ENCODE peak calls at places on chromosomes 7 and 10, in six cellular contexts. One of them, this sample, is unnamed.

GRCh38 chr7:21480693-21481403 is 53.0 kb downstream of the SP4 start:
- DNase-seq in GM12865: no peak
- DNase-seq in foreskin fibroblast: no peak
- DNase-seq in K562: no peak
- DNase-seq in cardiac fibroblast: no peak
- DNase-seq in ovary: no peak
- DNase-seq in this sample: no peak

GRCh38 chr7:51301806-51302205 is 14.8 kb downstream of the COBL start:
- DNase-seq in GM12865: no peak
- DNase-seq in ovary: no peak
- DNase-seq in K562: no peak
- DNase-seq in foreskin fibroblast: no peak
- DNase-seq in cardiac fibroblast: no peak
- DNase-seq in this sample: no peak

GRCh38 chr7:66125052-66125694 is 10.5 kb downstream of the CRCP start:
- DNase-seq in foreskin fibroblast: no peak
- DNase-seq in GM12865: no peak
- DNase-seq in cardiac fibroblast: no peak
- DNase-seq in ovary: no peak
- DNase-seq in K562: no peak
- DNase-seq in this sample: no peak

GRCh38 chr7:151731022-151731441 is 145.9 kb downstream of the PRKAG2 start:
- DNase-seq in GM12865: no peak
- DNase-seq in ovary: no peak
- DNase-seq in cardiac fibroblast: no peak
- DNase-seq in K562: no peak
- DNase-seq in foreskin fibroblast: no peak
- DNase-seq in this sample: no peak

GRCh38 chr10:130634796-130635195 is 498.6 kb downstream of the GLRX3 start:
- DNase-seq in foreskin fibroblast: no peak
- DNase-seq in GM12865: no peak
- DNase-seq in cardiac fibroblast: no peak
- DNase-seq in K562: no peak
- DNase-seq in ovary: no peak
- DNase-seq in this sample: no peak

GRCh38 chr7:50739744-50740455 is 42.8 kb downstream of the GRB10 start:
- DNase-seq in foreskin fibroblast: peak
- DNase-seq in K562: no peak
- DNase-seq in ovary: no peak
- DNase-seq in GM12865: peak
- DNase-seq in cardiac fibroblast: peak
- DNase-seq in this sample: peak

GRCh38 chr7:137443616-137444015 is 100.1 kb upstream of the PTN start:
- DNase-seq in K562: no peak
- DNase-seq in foreskin fibroblast: peak
- DNase-seq in cardiac fibroblast: peak
- DNase-seq in GM12865: no peak
- DNase-seq in ovary: no peak
- DNase-seq in this sample: no peak

GRCh38 chr10:124094419-124094785 is 1.0 kb upstream of the CHST15 start:
- DNase-seq in GM12865: no peak
- DNase-seq in cardiac fibroblast: no peak
- DNase-seq in foreskin fibroblast: no peak
- DNase-seq in K562: no peak
- DNase-seq in ovary: no peak
- DNase-seq in this sample: no peak

GRCh38 chr10:74824184-74825032 is 2.0 kb upstream of the KAT6B start:
- DNase-seq in foreskin fibroblast: no peak
- DNase-seq in ovary: no peak
- DNase-seq in cardiac fibroblast: no peak
- DNase-seq in GM12865: peak
- DNase-seq in K562: peak
- DNase-seq in this sample: no peak

GRCh38 chr10:89355373-89355772 is 22.5 kb upstream of the IFIT1B start:
- DNase-seq in K562: peak
- DNase-seq in cardiac fibroblast: peak
- DNase-seq in ovary: no peak
- DNase-seq in GM12865: peak
- DNase-seq in foreskin fibroblast: peak
- DNase-seq in this sample: no peak

GRCh38 chr10:63562857-63563256 is 41.7 kb downstream of the REEP3 start:
- DNase-seq in foreskin fibroblast: no peak
- DNase-seq in cardiac fibroblast: no peak
- DNase-seq in ovary: no peak
- DNase-seq in GM12865: no peak
- DNase-seq in K562: peak
- DNase-seq in this sample: no peak

GRCh38 chr10:103685880-103686669 is 169.3 kb downstream of the SH3PXD2A start:
- DNase-seq in foreskin fibroblast: peak
- DNase-seq in K562: peak
- DNase-seq in GM12865: peak
- DNase-seq in ovary: peak
- DNase-seq in cardiac fibroblast: peak
- DNase-seq in this sample: peak

GRCh38 chr7:144723311-144723710 is 112.5 kb downstream of the TPK1 start:
- DNase-seq in foreskin fibroblast: no peak
- DNase-seq in cardiac fibroblast: no peak
- DNase-seq in K562: no peak
- DNase-seq in ovary: no peak
- DNase-seq in GM12865: no peak
- DNase-seq in this sample: no peak

GRCh38 chr7:139813141-139813540 is 15.9 kb upstream of the TBXAS1 start:
- DNase-seq in foreskin fibroblast: no peak
- DNase-seq in ovary: no peak
- DNase-seq in K562: no peak
- DNase-seq in GM12865: no peak
- DNase-seq in cardiac fibroblast: no peak
- DNase-seq in this sample: no peak

GRCh38 chr7:5414876-5415275 is 8.8 kb downstream of the TNRC18 start:
- DNase-seq in K562: no peak
- DNase-seq in ovary: no peak
- DNase-seq in GM12865: no peak
- DNase-seq in foreskin fibroblast: no peak
- DNase-seq in cardiac fibroblast: no peak
- DNase-seq in this sample: no peak

GRCh38 chr10:15084502-15084922 is 4.1 kb downstream of the ACBD7 start:
- DNase-seq in K562: peak
- DNase-seq in foreskin fibroblast: peak
- DNase-seq in cardiac fibroblast: peak
- DNase-seq in ovary: peak
- DNase-seq in GM12865: peak
- DNase-seq in this sample: no peak

GRCh38 chr10:87656431-87657072 is 3.1 kb upstream of the PAPSS2 start:
- DNase-seq in cardiac fibroblast: peak
- DNase-seq in GM12865: peak
- DNase-seq in ovary: peak
- DNase-seq in foreskin fibroblast: no peak
- DNase-seq in K562: peak
- DNase-seq in this sample: no peak

GRCh38 chr10:109737009-109737408 is 186.3 kb downstream of the XPNPEP1 start:
- DNase-seq in GM12865: no peak
- DNase-seq in ovary: no peak
- DNase-seq in foreskin fibroblast: no peak
- DNase-seq in K562: no peak
- DNase-seq in cardiac fibroblast: no peak
- DNase-seq in this sample: no peak

GRCh38 chr7:85950871-85951270 is 692.8 kb upstream of the GRM3 start:
- DNase-seq in K562: no peak
- DNase-seq in ovary: no peak
- DNase-seq in cardiac fibroblast: no peak
- DNase-seq in foreskin fibroblast: no peak
- DNase-seq in GM12865: no peak
- DNase-seq in this sample: no peak

GRCh38 chr10:75195035-75195763 is 15.4 kb upstream of the VDAC2 start:
- DNase-seq in GM12865: no peak
- DNase-seq in foreskin fibroblast: peak
- DNase-seq in ovary: no peak
- DNase-seq in K562: no peak
- DNase-seq in cardiac fibroblast: peak
- DNase-seq in this sample: no peak

GRCh38 chr7:155796381-155797261 is 15.6 kb downstream of the SHH start:
- DNase-seq in GM12865: peak
- DNase-seq in ovary: peak
- DNase-seq in cardiac fibroblast: no peak
- DNase-seq in K562: peak
- DNase-seq in foreskin fibroblast: no peak
- DNase-seq in this sample: peak

GRCh38 chr10:132163278-132163765 is 23.4 kb upstream of the DPYSL4 start:
- DNase-seq in ovary: no peak
- DNase-seq in K562: peak
- DNase-seq in foreskin fibroblast: no peak
- DNase-seq in GM12865: peak
- DNase-seq in cardiac fibroblast: peak
- DNase-seq in this sample: no peak

GRCh38 chr10:31219321-31219720 is 99.7 kb upstream of the ZEB1 start:
- DNase-seq in ovary: no peak
- DNase-seq in foreskin fibroblast: no peak
- DNase-seq in cardiac fibroblast: no peak
- DNase-seq in K562: no peak
- DNase-seq in GM12865: no peak
- DNase-seq in this sample: no peak

GRCh38 chr7:132183822-132184380 is 392.4 kb downstream of the PLXNA4 start:
- DNase-seq in GM12865: no peak
- DNase-seq in K562: no peak
- DNase-seq in cardiac fibroblast: no peak
- DNase-seq in ovary: no peak
- DNase-seq in foreskin fibroblast: no peak
- DNase-seq in this sample: no peak

GRCh38 chr7:30663414-30663813 is 18.8 kb downstream of the CRHR2 start:
- DNase-seq in ovary: no peak
- DNase-seq in GM12865: no peak
- DNase-seq in foreskin fibroblast: no peak
- DNase-seq in cardiac fibroblast: no peak
- DNase-seq in K562: no peak
- DNase-seq in this sample: no peak

GRCh38 chr10:122154733-122155366 is 116.2 kb upstream of the BTBD16 start:
- DNase-seq in K562: no peak
- DNase-seq in cardiac fibroblast: peak
- DNase-seq in foreskin fibroblast: peak
- DNase-seq in ovary: peak
- DNase-seq in GM12865: no peak
- DNase-seq in this sample: no peak

GRCh38 chr10:86723009-86723408 is 33.4 kb upstream of the BMPR1A start:
- DNase-seq in cardiac fibroblast: no peak
- DNase-seq in GM12865: no peak
- DNase-seq in K562: no peak
- DNase-seq in foreskin fibroblast: no peak
- DNase-seq in ovary: no peak
- DNase-seq in this sample: no peak

GRCh38 chr7:39453743-39454355 is 112.4 kb upstream of the YAE1 start:
- DNase-seq in K562: peak
- DNase-seq in cardiac fibroblast: peak
- DNase-seq in GM12865: peak
- DNase-seq in ovary: no peak
- DNase-seq in foreskin fibroblast: peak
- DNase-seq in this sample: peak

DNA sequence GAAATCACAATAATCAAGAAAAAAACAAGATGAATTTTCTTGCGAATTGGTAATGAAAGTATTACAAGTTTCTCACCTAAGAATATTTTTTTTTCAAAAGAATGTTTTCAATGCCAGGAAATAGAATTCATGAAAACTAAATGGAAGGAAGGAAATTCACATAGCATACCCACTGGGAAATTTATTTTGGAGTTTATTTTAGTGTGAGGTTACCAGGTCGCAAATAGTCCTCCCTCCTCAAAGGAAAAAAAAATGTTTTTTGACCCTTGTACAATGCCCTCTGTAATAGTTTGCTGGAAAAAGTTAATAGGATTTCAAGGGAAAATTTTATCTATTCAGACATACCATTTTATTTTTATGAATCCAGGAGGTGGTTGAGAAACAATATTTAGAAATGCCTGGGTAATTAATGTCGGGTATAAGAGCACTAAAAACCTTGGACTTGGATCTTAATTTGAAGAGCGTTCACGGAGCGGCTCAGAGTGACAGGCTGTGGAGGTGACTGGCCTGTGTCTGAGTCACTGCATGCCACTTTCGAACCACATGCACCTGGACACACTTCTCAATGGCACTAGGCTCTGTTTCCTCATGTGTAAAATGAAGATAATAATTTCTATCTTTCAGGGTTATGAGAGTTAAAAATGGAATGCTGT is 28.2 kb downstream of the CUBN start:
- DNase-seq in cardiac fibroblast: no peak
- DNase-seq in ovary: no peak
- DNase-seq in GM12865: no peak
- DNase-seq in K562: peak
- DNase-seq in foreskin fibroblast: no peak
- DNase-seq in this sample: no peak
- TF ChIP-seq CTCF in cardiac fibroblast: no peak
- TF ChIP-seq CTCF in ovary: no peak
- TF ChIP-seq CTCF in GM12865: no peak
- TF ChIP-seq CTCF in K562: no peak
- TF ChIP-seq CTCF in foreskin fibroblast: no peak
- TF ChIP-seq CTCF in this sample: no peak

GRCh38 chr7:37853468-37853867 is 5.1 kb downstream of the NME8 start:
- DNase-seq in K562: peak
- DNase-seq in foreskin fibroblast: no peak
- DNase-seq in cardiac fibroblast: peak
- DNase-seq in GM12865: peak
- DNase-seq in ovary: no peak
- DNase-seq in this sample: no peak
- TF ChIP-seq CTCF in K562: peak
- TF ChIP-seq CTCF in foreskin fibroblast: no peak
- TF ChIP-seq CTCF in cardiac fibroblast: peak
- TF ChIP-seq CTCF in GM12865: peak
- TF ChIP-seq CTCF in ovary: no peak
- TF ChIP-seq CTCF in this sample: no peak

GRCh38 chr10:101617102-101617823 is 29.1 kb downstream of the DPCD start:
- DNase-seq in foreskin fibroblast: no peak
- DNase-seq in GM12865: peak
- DNase-seq in ovary: no peak
- DNase-seq in K562: no peak
- DNase-seq in cardiac fibroblast: no peak
- DNase-seq in this sample: no peak
- TF ChIP-seq CTCF in foreskin fibroblast: no peak
- TF ChIP-seq CTCF in GM12865: peak
- TF ChIP-seq CTCF in ovary: no peak
- TF ChIP-seq CTCF in K562: peak
- TF ChIP-seq CTCF in cardiac fibroblast: no peak
- TF ChIP-seq CTCF in this sample: no peak

DNA sequence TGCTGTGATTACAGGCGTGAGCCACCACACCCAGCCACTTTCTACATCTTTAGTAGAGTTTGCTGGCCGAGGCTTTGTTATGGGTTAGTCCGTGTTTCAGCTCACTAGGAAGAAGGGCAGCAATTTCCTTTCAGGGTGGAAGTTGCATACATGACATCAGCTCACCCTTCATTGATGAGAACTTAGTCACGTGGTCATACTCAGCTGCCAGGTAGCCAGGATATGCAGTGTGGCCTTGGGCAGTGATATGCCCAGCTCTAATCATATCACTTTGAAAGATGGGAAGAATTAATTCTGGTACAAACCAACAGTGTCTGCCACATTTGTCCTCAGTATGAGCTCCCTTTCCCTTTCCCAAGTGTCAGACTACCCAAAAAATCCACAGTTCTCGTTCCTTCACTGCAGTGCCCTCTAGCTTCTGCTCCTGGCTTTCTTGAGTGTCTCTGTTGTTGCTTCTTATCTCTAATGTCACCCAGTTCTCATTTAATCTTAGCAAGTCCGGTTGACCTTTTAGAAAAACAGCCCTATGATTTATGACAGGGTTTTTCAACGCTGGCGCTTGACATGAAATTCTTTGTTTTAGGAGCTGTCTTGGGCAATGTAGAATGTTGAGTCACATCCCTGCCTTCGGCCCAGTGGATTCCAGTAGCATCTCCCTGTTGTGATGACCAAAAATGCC is 108.7 kb upstream of the ITGB1 start:
- DNase-seq in cardiac fibroblast: peak
- DNase-seq in GM12865: no peak
- DNase-seq in K562: peak
- DNase-seq in foreskin fibroblast: peak
- DNase-seq in ovary: no peak
- DNase-seq in this sample: no peak
- TF ChIP-seq CTCF in cardiac fibroblast: peak
- TF ChIP-seq CTCF in GM12865: no peak
- TF ChIP-seq CTCF in K562: peak
- TF ChIP-seq CTCF in foreskin fibroblast: peak
- TF ChIP-seq CTCF in ovary: no peak
- TF ChIP-seq CTCF in this sample: no peak

This sample was measured in natural killer cell.